ENCODE peak calls at places on chromosomes 12 and 14, in seven cellular contexts. X, F, E, O, B, J and I are unnamed samples.

GRCh38 chr12:76552343-76552938 is 7.1 kb downstream of the OSBPL8 start:
- DNase-seq in B (no peak), J (no peak), E (peak; percentile 74), X (no peak), F (no peak), O (peak; percentile 73), I (no peak)

GRCh38 chr14:68819260-68819691 is 26.4 kb upstream of the ZFP36L1 start:
- DNase-seq in O (peak; percentile 88), B (peak; percentile 90), J (peak; percentile 86), F (peak; percentile 82), E (peak; percentile 91), X (no peak), I (no peak)

GRCh38 chr12:52847335-52848102 is 1.3 kb downstream of the KRT78 start:
- DNase-seq in O (peak; percentile 60), E (peak; percentile 67), X (no peak), J (peak; percentile 89), B (no peak), F (peak; percentile 24), I (peak; percentile 79)

GRCh38 chr14:88825503-88825902 is 1.1 kb downstream of the TTC8 start:
- DNase-seq in F (no peak), O (peak; percentile 15), E (peak; percentile 22), X (no peak), B (no peak), J (no peak), I (no peak)

GRCh38 chr14:44981198-44981597 is 19.2 kb downstream of the TOGARAM1 start:
- DNase-seq in O (no peak), E (no peak), X (no peak), B (no peak), F (no peak), J (no peak), I (no peak)

GRCh38 chr12:7144414-7145120 is 14.4 kb downstream of the CLSTN3 start:
- DNase-seq in E (peak; percentile 23), F (no peak), J (no peak), B (peak; percentile 18), O (peak; percentile 12), X (peak; percentile 39), I (peak; percentile 48)

GRCh38 chr12:46518729-46519128 is 146.2 kb upstream of the SLC38A2 start:
- DNase-seq in B (no peak), F (no peak), O (no peak), J (no peak), E (no peak), X (no peak), I (no peak)

GRCh38 chr12:131087302-131087818 is 133.7 kb downstream of the ADGRD1 start:
- DNase-seq in J (no peak), X (no peak), F (no peak), E (no peak), B (no peak), O (no peak), I (no peak)

GRCh38 chr12:67772276-67773169 is 124.0 kb downstream of the DYRK2 start:
- DNase-seq in F (no peak), E (peak; percentile 81), B (no peak), X (no peak), J (no peak), O (peak; percentile 75), I (no peak)

GRCh38 chr12:39866135-39866534 is 239.7 kb downstream of the SLC2A13 start:
- DNase-seq in E (no peak), O (no peak), J (no peak), F (no peak), B (no peak), X (no peak), I (no peak)

GRCh38 chr12:111749391-111749790 is 17.3 kb upstream of the ALDH2 start:
- DNase-seq in E (no peak), J (no peak), F (no peak), O (no peak), B (no peak), X (no peak), I (no peak)

DNA sequence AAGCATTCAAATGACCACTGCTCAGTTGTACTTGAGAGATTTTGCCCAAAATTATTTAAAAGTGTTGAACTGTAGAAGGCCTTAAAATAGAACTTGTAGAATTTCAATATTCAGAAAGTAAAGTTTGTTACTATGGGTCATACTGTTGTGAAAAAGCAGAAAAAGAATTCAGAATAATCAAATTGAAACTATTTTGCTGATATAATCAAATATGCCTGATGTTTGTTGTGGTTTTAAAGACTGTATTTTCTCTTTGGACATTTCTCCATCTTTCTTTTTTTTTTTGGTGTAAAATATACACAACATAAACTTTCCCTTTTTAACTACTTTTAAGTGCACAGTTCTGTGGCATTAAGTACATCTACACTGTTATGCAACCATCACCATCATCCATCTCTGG is 374.7 kb downstream of the APAF1 start:
- DNase-seq in J (no peak), B (no peak), O (no peak), X (no peak), E (no peak), F (no peak), I (no peak)
- TF ChIP-seq EZH2 in J (no peak), B (no peak), O (no peak), X (no peak), E (no peak), F (no peak), I (no peak)

DNA sequence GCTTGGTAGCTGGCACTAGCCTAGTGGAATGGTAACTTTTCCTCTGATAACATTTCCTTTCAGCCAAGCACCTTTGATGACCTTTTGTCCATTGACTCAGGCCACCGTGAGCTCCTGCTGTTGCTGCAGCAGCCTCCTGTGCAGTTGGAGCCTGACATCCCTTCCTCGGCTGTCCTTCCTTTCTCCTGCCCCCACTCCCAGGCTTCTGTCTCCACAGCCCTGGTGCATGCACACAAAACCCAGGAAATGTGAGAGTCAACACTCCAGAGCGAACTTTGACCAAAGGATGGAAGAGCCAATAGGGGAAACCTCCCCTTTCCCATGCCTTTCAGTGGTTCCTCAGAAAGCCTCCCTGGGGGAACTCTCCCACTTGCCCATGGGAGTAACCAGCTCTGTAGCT is 115.0 kb downstream of the TMEM260 start:
- DNase-seq in J (no peak), B (no peak), X (no peak), E (no peak), O (no peak), F (no peak), I (no peak)
- H3K4me2 ChIP-seq in J (no peak overlapping the region), B (no peak overlapping the region), X (no peak overlapping the region), E (no peak overlapping the region), O (no peak overlapping the region), F (no peak overlapping the region), I (no peak overlapping the region)

GRCh38 chr12:99259040-99259934 is 388.3 kb upstream of the GARIN6 start:
- DNase-seq in X (no peak), O (peak; percentile 27), B (no peak), F (no peak), J (no peak), E (peak; percentile 29), I (no peak)
- H3K4me3 ChIP-seq in X (no peak overlapping the region), O (no peak overlapping the region), B (no peak overlapping the region), F (no peak overlapping the region), J (no peak overlapping the region), E (no peak overlapping the region), I (no peak overlapping the region)

GRCh38 chr12:54001283-54002187 is 1.6 kb downstream of the HOXC9 start:
- DNase-seq in F (no peak), E (no peak), O (no peak), B (no peak), J (no peak), X (no peak), I (no peak)

GRCh38 chr12:54002278-54002914 is 2.4 kb downstream of the HOXC9 start:
- DNase-seq in B (no peak), J (no peak), X (no peak), F (no peak), E (no peak), O (no peak), I (no peak)

GRCh38 chr12:53999596-54000104 is 311 bp upstream of the HOXC9 start:
- DNase-seq in J (no peak), O (no peak), X (no peak), F (peak; percentile 81), E (no peak), B (peak; percentile 75), I (no peak)

GRCh38 chr12:54000105-54000773 is at the start of gene HOXC9:
- DNase-seq in J (no peak), F (peak; percentile 46), X (peak; percentile 38), B (no peak), E (no peak), O (no peak), I (no peak)

GRCh38 chr12:54000774-54001114 is 783 bp downstream of the HOXC9 start:
- DNase-seq in X (no peak), B (no peak), J (no peak), O (no peak), E (no peak), F (no peak), I (no peak)
- TF ChIP-seq EZH2 in X (peak; percentile 5), B (no peak), J (no peak), O (no peak), E (no peak), F (no peak), I (no peak)

GRCh38 chr12:120186654-120187053 is 7.9 kb downstream of the GCN1 start:
- DNase-seq in X (no peak), E (no peak), O (no peak), F (no peak), J (no peak), B (no peak), I (no peak)

GRCh38 chr12:120183211-120183631 is 11.3 kb downstream of the GCN1 start:
- DNase-seq in E (peak; percentile 46), J (no peak), X (no peak), B (no peak), O (peak; percentile 27), F (no peak), I (no peak)

GRCh38 chr12:120181991-120182631 is 12.4 kb downstream of the GCN1 start:
- DNase-seq in B (no peak), O (peak; percentile 72), X (no peak), J (peak; percentile 61), F (peak; percentile 95), E (peak; percentile 78), I (peak; percentile 92)

GRCh38 chr12:120175537-120175936 is 19.0 kb downstream of the GCN1 start:
- DNase-seq in B (no peak), O (no peak), X (no peak), E (no peak), F (no peak), J (no peak), I (no peak)

DNA sequence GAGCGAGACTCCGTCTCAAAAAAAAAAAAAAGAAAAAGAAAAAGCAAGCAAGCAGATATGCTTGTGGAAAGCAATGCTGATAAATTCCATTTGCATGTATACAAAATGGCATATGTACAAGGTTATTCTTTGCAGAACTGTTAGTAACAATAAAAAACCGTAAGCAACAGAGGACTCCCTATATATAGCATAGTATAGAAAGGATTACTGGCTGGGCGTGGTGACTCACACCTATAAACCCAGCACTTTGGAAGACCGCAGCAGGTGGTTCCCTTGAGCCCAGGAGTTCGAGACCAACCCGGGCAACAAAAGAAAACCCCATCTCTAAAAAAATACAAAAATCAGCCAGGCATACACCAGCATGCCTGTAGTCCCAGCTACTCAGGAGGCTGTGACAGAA is 13.5 kb downstream of the GCN1 start:
- DNase-seq in F (no peak), O (no peak), E (no peak), B (no peak), X (no peak), J (no peak), I (peak; percentile 50)
- H3K4me2 ChIP-seq in F (no peak overlapping the region), O (no peak overlapping the region), E (no peak overlapping the region), B (no peak overlapping the region), X (no peak overlapping the region), J (no peak overlapping the region), I (no peak overlapping the region)